ENCODE peak calls at places on chromosomes 1 and 21, in ten cellular contexts. Y is mucosa of descending colon, V is GM12865, T is osteoblast, S is nephron progenitor cell, J is AG10803, A is dorsolateral prefrontal cortex, X is AG09319, I is choroid plexus epithelial cell, H is foreskin keratinocyte. G is an unnamed sample.

GRCh38 chr1:12454406-12455391 is 163.3 kb downstream of the DHRS3 start:
- DNase-seq in Y (no peak), V (no peak), T (peak), S (no peak), J (peak), A (no peak), X (peak), I (peak), H (no peak), G (peak)

GRCh38 chr1:162856260-162856659 is 4.7 kb downstream of the CCDC190 start:
- DNase-seq in Y (no peak), V (no peak), T (peak), S (no peak), J (peak), A (no peak), X (no peak), I (peak), H (peak), G (peak)

GRCh38 chr1:2529776-2530500 is at the start of gene HES5:
- DNase-seq in Y (no peak), V (no peak), T (no peak), S (peak), J (no peak), A (peak), X (no peak), I (no peak), H (no peak), G (no peak)

GRCh38 chr1:153566414-153567371 is 1.0 kb upstream of the S100A2 start:
- DNase-seq in Y (peak), V (peak), T (peak), S (no peak), J (peak), A (peak), X (peak), I (peak), H (peak), G (peak)

GRCh38 chr1:234600418-234601216 is 9.4 kb downstream of the IRF2BP2 start:
- DNase-seq in Y (peak), V (peak), T (no peak), S (no peak), J (no peak), A (no peak), X (no peak), I (peak), H (peak), G (peak)

GRCh38 chr1:16979475-16980327 is 719 bp downstream of the MFAP2 start:
- DNase-seq in Y (no peak), V (no peak), T (peak), S (peak), J (peak), A (no peak), X (no peak), I (peak), H (no peak), G (peak)

GRCh38 chr1:116855220-116855619 is 54.5 kb upstream of the PTGFRN start:
- DNase-seq in Y (peak), V (no peak), T (peak), S (peak), J (peak), A (peak), X (no peak), I (peak), H (no peak), G (peak)

GRCh38 chr1:44630116-44630515 is 44.2 kb downstream of the TMEM53 start:
- DNase-seq in Y (no peak), V (no peak), T (no peak), S (no peak), J (peak), A (no peak), X (no peak), I (no peak), H (peak), G (peak)

GRCh38 chr1:45325816-45326506 is 734 bp upstream of the HPDL start:
- DNase-seq in Y (no peak), V (no peak), T (peak), S (no peak), J (no peak), A (no peak), X (no peak), I (peak), H (no peak), G (no peak)

GRCh38 chr21:43991447-43991991 is 20.6 kb upstream of the TRAPPC10 start:
- DNase-seq in Y (peak), V (no peak), T (peak), S (no peak), J (no peak), A (no peak), X (no peak), I (no peak), H (no peak), G (no peak)

GRCh38 chr1:160550572-160551034 is 27.5 kb upstream of the SLAMF6 start:
- DNase-seq in Y (no peak), V (peak), T (no peak), S (no peak), J (no peak), A (no peak), X (no peak), I (no peak), H (no peak), G (no peak)

GRCh38 chr1:65764052-65764451 is 28.6 kb upstream of the PDE4B start:
- DNase-seq in Y (no peak), V (no peak), T (no peak), S (no peak), J (no peak), A (no peak), X (no peak), I (no peak), H (no peak), G (no peak)

GRCh38 chr21:17512245-17513213 is at the start of gene CXADR:
- DNase-seq in Y (peak), V (peak), T (peak), S (peak), J (no peak), A (peak), X (no peak), I (peak), H (peak), G (no peak)

GRCh38 chr21:15526793-15527192 is 203.0 kb upstream of the USP25 start:
- DNase-seq in Y (no peak), V (no peak), T (no peak), S (no peak), J (no peak), A (no peak), X (no peak), I (no peak), H (no peak), G (no peak)

GRCh38 chr1:119664057-119664456 is 16.0 kb upstream of the ZNF697 start:
- DNase-seq in Y (no peak), V (no peak), T (no peak), S (no peak), J (no peak), A (no peak), X (no peak), I (no peak), H (no peak), G (no peak)

GRCh38 chr1:198125995-198126758 is 30.6 kb upstream of the NEK7 start:
- DNase-seq in Y (no peak), V (no peak), T (peak), S (no peak), J (peak), A (no peak), X (peak), I (peak), H (no peak), G (peak)

GRCh38 chr1:213020016-213020415 is 4.3 kb upstream of the ANGEL2 start:
- DNase-seq in Y (no peak), V (no peak), T (no peak), S (no peak), J (no peak), A (no peak), X (no peak), I (no peak), H (no peak), G (no peak)

GRCh38 chr1:203306970-203307541 is 1.7 kb downstream of the BTG2 start:
- DNase-seq in Y (peak), V (peak), T (no peak), S (peak), J (no peak), A (peak), X (no peak), I (no peak), H (no peak), G (peak)

GRCh38 chr1:170267317-170267716 is 121.6 kb downstream of the NTMT2 start:
- DNase-seq in Y (no peak), V (peak), T (no peak), S (no peak), J (peak), A (no peak), X (no peak), I (peak), H (peak), G (peak)

GRCh38 chr1:46556822-46557221 is 5.4 kb upstream of the KNCN start:
- DNase-seq in Y (no peak), V (no peak), T (peak), S (no peak), J (peak), A (no peak), X (no peak), I (peak), H (peak), G (peak)

GRCh38 chr21:31335957-31336738 is 7.9 kb downstream of the TIAM1 start:
- DNase-seq in Y (no peak), V (peak), T (peak), S (no peak), J (peak), A (no peak), X (no peak), I (peak), H (peak), G (peak)

GRCh38 chr1:230972855-230973271 is 5.8 kb downstream of the TTC13 start:
- DNase-seq in Y (no peak), V (peak), T (peak), S (no peak), J (peak), A (no peak), X (no peak), I (no peak), H (no peak), G (peak)

GRCh38 chr1:96365076-96365475 is 356.5 kb upstream of the PTBP2 start:
- DNase-seq in Y (no peak), V (no peak), T (no peak), S (no peak), J (no peak), A (no peak), X (no peak), I (peak), H (no peak), G (peak)

GRCh38 chr1:226425431-226426031 is 17.6 kb upstream of the PARP1 start:
- DNase-seq in Y (no peak), V (peak), T (no peak), S (peak), J (no peak), A (no peak), X (no peak), I (no peak), H (no peak), G (no peak)

GRCh38 chr1:226427131-226427530 is 19.2 kb upstream of the PARP1 start:
- DNase-seq in Y (no peak), V (no peak), T (no peak), S (no peak), J (no peak), A (no peak), X (no peak), I (no peak), H (no peak), G (no peak)

GRCh38 chr1:226422478-226422877 is 14.6 kb upstream of the PARP1 start:
- DNase-seq in Y (no peak), V (no peak), T (no peak), S (no peak), J (no peak), A (no peak), X (no peak), I (no peak), H (no peak), G (no peak)

GRCh38 chr1:226425004-226425378 is 17.1 kb upstream of the PARP1 start:
- DNase-seq in Y (no peak), V (no peak), T (no peak), S (no peak), J (no peak), A (no peak), X (no peak), I (no peak), H (no peak), G (no peak)

DNA sequence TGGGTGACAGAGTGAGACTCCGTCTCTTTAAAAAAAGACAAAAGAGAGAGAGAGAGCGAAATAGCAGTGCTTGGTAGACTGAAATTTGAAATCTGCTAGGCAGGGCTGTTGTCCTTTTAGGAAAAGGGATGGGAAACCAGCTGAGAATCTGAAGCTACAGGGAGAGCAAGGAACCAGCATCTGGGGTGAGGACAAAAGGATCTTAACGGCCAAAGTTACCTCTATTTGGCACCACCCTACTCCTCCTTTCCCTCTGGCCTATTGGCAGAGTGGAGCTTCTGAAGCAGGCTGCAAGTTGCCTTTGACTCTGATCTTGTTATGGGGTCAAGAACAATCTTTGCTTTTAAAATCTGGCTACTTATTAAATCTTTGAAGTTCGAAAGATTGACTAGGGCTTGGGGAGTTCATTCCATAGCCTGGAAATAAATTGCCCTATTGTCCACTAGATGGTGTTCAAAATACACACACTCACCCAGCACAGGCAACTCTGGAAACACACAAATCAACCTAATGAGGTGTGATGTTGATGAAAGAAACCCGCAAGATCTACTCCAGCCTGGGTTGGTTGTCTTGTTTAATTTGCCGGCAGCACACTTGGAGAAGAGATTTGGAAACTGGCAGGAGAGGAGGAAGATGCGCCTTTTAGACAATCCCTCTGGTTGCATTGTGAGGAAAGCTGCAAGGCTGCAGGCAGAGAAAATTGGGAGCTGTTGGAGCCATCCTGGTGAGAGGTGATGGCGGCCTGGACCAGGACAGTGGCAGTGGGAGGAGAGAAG is 16.5 kb upstream of the PARP1 start:
- DNase-seq in Y (no peak), V (peak), T (peak), S (no peak), J (peak), A (no peak), X (no peak), I (peak), H (peak), G (peak)
- TF ChIP-seq CTCF in Y (no peak), V (peak), T (peak), S (peak), J (peak), A (peak), X (no peak), I (peak), H (peak), G (peak)

DNA sequence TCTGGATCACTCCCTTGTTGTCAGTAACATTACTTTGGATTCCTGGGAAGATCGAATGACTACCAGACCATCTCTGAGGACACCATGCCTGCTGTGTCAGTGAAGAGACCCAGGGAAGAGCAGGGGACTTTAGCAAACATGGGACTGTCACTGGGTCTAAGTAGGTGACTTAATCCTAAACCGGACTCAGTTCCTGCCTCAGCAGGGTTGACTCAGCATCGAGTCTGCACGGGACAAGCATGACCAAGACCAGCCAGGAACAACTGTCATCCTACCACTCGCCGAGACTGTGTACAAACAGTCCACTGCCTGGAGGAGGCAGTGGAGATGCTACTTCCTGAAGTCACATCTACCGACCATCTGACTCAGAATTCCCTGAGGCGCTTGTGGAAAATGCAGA is 53.2 kb upstream of the RAB4A start:
- DNase-seq in Y (no peak), V (no peak), T (no peak), S (no peak), J (peak), A (no peak), X (no peak), I (no peak), H (no peak), G (no peak)
- TF ChIP-seq CTCF in Y (no peak), V (no peak), T (no peak), S (no peak), J (no peak), A (no peak), X (no peak), I (peak), H (peak), G (no peak)

GRCh38 chr1:115332813-115333608 is 5.0 kb downstream of the NGF start:
- DNase-seq in Y (no peak), V (peak), T (no peak), S (no peak), J (peak), A (no peak), X (peak), I (peak), H (peak), G (peak)
- TF ChIP-seq CTCF in Y (no peak), V (no peak), T (no peak), S (no peak), J (no peak), A (no peak), X (no peak), I (no peak), H (no peak), G (no peak)

GRCh38 chr1:167052389-167052788 is 37.8 kb downstream of the GPA33 start:
- DNase-seq in Y (no peak), V (no peak), T (peak), S (peak), J (no peak), A (no peak), X (no peak), I (peak), H (no peak), G (no peak)
- TF ChIP-seq CTCF in Y (no peak), V (peak), T (peak), S (peak), J (peak), A (peak), X (peak), I (peak), H (peak), G (peak)

GRCh38 chr1:210826686-210827085 is 307.3 kb downstream of the KCNH1 start:
- DNase-seq in Y (no peak), V (no peak), T (no peak), S (no peak), J (no peak), A (no peak), X (no peak), I (no peak), H (no peak), G (no peak)

GRCh38 chr1:210822897-210823296 is 311.1 kb downstream of the KCNH1 start:
- DNase-seq in Y (no peak), V (no peak), T (no peak), S (no peak), J (peak), A (no peak), X (no peak), I (no peak), H (no peak), G (no peak)

GRCh38 chr1:210830034-210831028 is 303.6 kb downstream of the KCNH1 start:
- DNase-seq in Y (no peak), V (no peak), T (no peak), S (no peak), J (no peak), A (no peak), X (no peak), I (no peak), H (no peak), G (no peak)

GRCh38 chr1:210828996-210829596 is 304.9 kb downstream of the KCNH1 start:
- DNase-seq in Y (no peak), V (no peak), T (peak), S (no peak), J (no peak), A (no peak), X (no peak), I (no peak), H (peak), G (no peak)

DNA sequence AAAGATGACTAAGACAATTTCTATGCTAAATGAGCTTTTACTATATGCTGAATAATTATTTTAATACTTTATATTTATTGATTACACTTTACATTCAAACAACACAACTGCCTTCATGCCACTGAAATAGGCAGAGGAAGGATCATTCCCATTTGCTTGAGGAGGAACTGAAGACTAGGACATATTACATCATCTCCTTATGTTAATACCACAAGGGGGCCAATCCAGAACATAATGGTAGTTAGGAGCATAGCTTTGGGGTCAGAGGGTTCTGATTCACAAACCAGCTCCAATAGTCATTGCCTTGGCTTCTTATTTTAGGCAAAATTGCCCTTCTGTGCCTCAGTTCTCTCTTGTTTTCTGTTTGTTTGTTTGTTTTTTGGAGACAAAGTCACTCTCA is 306.5 kb downstream of the KCNH1 start:
- DNase-seq in Y (no peak), V (no peak), T (no peak), S (no peak), J (no peak), A (no peak), X (no peak), I (no peak), H (no peak), G (no peak)
- TF ChIP-seq CTCF in Y (no peak), V (no peak), T (no peak), S (no peak), J (no peak), A (no peak), X (no peak), I (no peak), H (no peak), G (no peak)

DNA sequence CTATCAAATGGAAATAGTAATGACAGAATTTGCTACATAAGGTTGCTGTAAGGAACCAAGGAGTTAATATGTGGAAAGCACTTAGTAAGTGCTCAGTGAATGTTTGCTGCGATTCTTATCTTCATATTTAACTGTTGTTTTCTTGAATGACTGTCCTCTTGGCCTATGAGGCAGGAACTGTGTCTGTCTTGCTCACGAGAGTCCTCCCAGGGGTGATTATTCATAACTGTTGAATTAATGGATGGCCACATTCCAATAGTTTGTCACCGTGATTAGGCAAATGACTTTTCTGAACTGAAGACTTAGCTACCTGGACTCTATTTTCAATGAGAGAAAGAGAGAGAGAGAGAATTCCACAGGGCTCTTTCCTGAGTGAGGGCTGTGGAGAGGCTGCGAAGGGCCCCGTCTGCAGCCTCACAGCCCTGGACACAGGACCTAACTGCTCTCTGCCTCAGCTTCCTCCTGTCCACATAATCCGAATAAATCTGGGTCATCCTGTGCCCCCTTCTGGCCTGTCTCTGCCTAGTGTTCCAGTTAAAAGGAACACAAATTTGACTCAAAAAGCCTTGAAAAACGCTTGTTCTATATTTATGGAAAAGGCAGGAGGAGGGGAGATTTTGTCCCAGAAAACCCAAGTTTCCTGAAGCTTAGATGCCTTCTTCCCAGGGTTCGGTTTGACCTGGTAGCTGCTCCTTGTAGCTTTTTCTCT is 8.5 kb downstream of the EDN2 start:
- DNase-seq in Y (no peak), V (no peak), T (peak), S (no peak), J (peak), A (no peak), X (no peak), I (no peak), H (peak), G (peak)
- TF ChIP-seq CTCF in Y (no peak), V (no peak), T (peak), S (no peak), J (peak), A (no peak), X (no peak), I (peak), H (peak), G (peak)

GRCh38 chr1:113812661-113813135 is 422 bp upstream of the RSBN1 start:
- DNase-seq in Y (peak), V (no peak), T (peak), S (no peak), J (peak), A (no peak), X (no peak), I (peak), H (no peak), G (no peak)

GRCh38 chr1:113811353-113811887 is 856 bp downstream of the RSBN1 start:
- DNase-seq in Y (no peak), V (peak), T (peak), S (peak), J (peak), A (no peak), X (no peak), I (peak), H (peak), G (peak)

GRCh38 chr1:113809651-113810602 is 2.3 kb downstream of the RSBN1 start:
- DNase-seq in Y (no peak), V (no peak), T (peak), S (no peak), J (no peak), A (no peak), X (no peak), I (peak), H (peak), G (no peak)

GRCh38 chr1:113813218-113813617 is 942 bp upstream of the RSBN1 start:
- DNase-seq in Y (peak), V (no peak), T (no peak), S (no peak), J (no peak), A (no peak), X (no peak), I (no peak), H (no peak), G (no peak)

GRCh38 chr1:113811888-113812660 is at the start of gene RSBN1:
- DNase-seq in Y (peak), V (peak), T (peak), S (peak), J (peak), A (peak), X (peak), I (peak), H (peak), G (peak)
- TF ChIP-seq CTCF in Y (peak), V (no peak), T (no peak), S (no peak), J (peak), A (peak), X (peak), I (peak), H (peak), G (peak)

G was measured in fibroblast of the aortic adventitia.